ENCODE peak calls at places on chromosomes 12 and 14, in six cellular contexts. L, R, Y, O, S and U are unnamed samples.

GRCh38 chr12:108447168-108447840 is 67.8 kb upstream of the FICD start:
- DNase-seq in L (peak), R (no peak), Y (no peak), O (no peak), S (no peak), U (no peak)

GRCh38 chr12:38664661-38665269 is 240.6 kb downstream of the CPNE8 start:
- DNase-seq in L (peak), R (no peak), Y (no peak), O (no peak), S (no peak), U (peak)

GRCh38 chr14:54213531-54213930 is 183.3 kb upstream of the CDKN3 start:
- DNase-seq in L (no peak), R (no peak), Y (no peak), O (no peak), S (no peak), U (no peak)

GRCh38 chr12:9869307-9870161 is at the start of gene CLEC2B:
- DNase-seq in L (peak), R (no peak), Y (peak), O (no peak), S (no peak), U (no peak)

GRCh38 chr14:84857571-84857970 is 672.4 kb upstream of the FLRT2 start:
- DNase-seq in L (no peak), R (no peak), Y (no peak), O (no peak), S (no peak), U (no peak)

GRCh38 chr14:55125403-55125802 is 3.6 kb upstream of the LGALS3 start:
- DNase-seq in L (no peak), R (no peak), Y (no peak), O (no peak), S (no peak), U (peak)

GRCh38 chr14:92154283-92154942 is 32.6 kb downstream of the CPSF2 start:
- DNase-seq in L (no peak), R (no peak), Y (peak), O (no peak), S (no peak), U (no peak)

GRCh38 chr14:60656755-60657608 is 7.7 kb upstream of the SIX1 start:
- DNase-seq in L (peak), R (no peak), Y (peak), O (peak), S (peak), U (peak)

GRCh38 chr12:12779529-12779928 is 5.9 kb upstream of the APOLD1 start:
- DNase-seq in L (peak), R (no peak), Y (peak), O (peak), S (no peak), U (no peak)

GRCh38 chr14:74904623-74905503 is 18.2 kb downstream of the RPS6KL1 start:
- DNase-seq in L (no peak), R (no peak), Y (no peak), O (no peak), S (no peak), U (no peak)

GRCh38 chr12:52971701-52972329 is 22.9 kb downstream of the KRT18 start:
- DNase-seq in L (peak), R (no peak), Y (peak), O (peak), S (peak), U (peak)

GRCh38 chr12:52977195-52977594 is 28.3 kb downstream of the KRT18 start:
- DNase-seq in L (no peak), R (no peak), Y (no peak), O (no peak), S (no peak), U (no peak)

GRCh38 chr12:52975204-52975603 is 26.3 kb downstream of the KRT18 start:
- DNase-seq in L (peak), R (no peak), Y (no peak), O (no peak), S (no peak), U (peak)

GRCh38 chr12:52976574-52977071 is 27.7 kb downstream of the KRT18 start:
- DNase-seq in L (peak), R (no peak), Y (peak), O (no peak), S (no peak), U (no peak)

GRCh38 chr12:52975820-52976573 is 27.1 kb downstream of the KRT18 start:
- DNase-seq in L (peak), R (no peak), Y (no peak), O (no peak), S (no peak), U (peak)
- TF ChIP-seq CTCF in L (peak), R (no peak), Y (no peak), O (peak), S (no peak), U (peak)

GRCh38 chr14:89215166-89215940 is 201.7 kb downstream of the FOXN3 start:
- DNase-seq in L (no peak), R (no peak), Y (no peak), O (no peak), S (no peak), U (no peak)
- H3K4me3 ChIP-seq in L (no peak), R (no peak), Y (no peak), O (no peak), S (no peak), U (no peak)

GRCh38 chr14:64158608-64159007 is 135.6 kb downstream of the ESR2 start:
- DNase-seq in L (no peak), R (no peak), Y (no peak), O (no peak), S (no peak), U (no peak)

GRCh38 chr14:64159588-64159987 is 134.6 kb downstream of the ESR2 start:
- DNase-seq in L (no peak), R (no peak), Y (no peak), O (no peak), S (no peak), U (no peak)
- TF ChIP-seq CTCF in L (peak), R (no peak), Y (peak), O (no peak), S (no peak), U (no peak)

GRCh38 chr14:88793259-88793625 is 489 bp upstream of the EML5 start:
- DNase-seq in L (no peak), R (peak), Y (no peak), O (no peak), S (no peak), U (peak)

GRCh38 chr14:88791629-88792571 is 853 bp downstream of the EML5 start:
- DNase-seq in L (no peak), R (peak), Y (no peak), O (peak), S (peak), U (peak)

GRCh38 chr14:88790501-88791251 is 2.1 kb downstream of the EML5 start:
- DNase-seq in L (no peak), R (no peak), Y (no peak), O (no peak), S (no peak), U (no peak)

GRCh38 chr14:88792572-88793258 is at the start of gene EML5:
- DNase-seq in L (peak), R (peak), Y (peak), O (peak), S (peak), U (peak)

DNA sequence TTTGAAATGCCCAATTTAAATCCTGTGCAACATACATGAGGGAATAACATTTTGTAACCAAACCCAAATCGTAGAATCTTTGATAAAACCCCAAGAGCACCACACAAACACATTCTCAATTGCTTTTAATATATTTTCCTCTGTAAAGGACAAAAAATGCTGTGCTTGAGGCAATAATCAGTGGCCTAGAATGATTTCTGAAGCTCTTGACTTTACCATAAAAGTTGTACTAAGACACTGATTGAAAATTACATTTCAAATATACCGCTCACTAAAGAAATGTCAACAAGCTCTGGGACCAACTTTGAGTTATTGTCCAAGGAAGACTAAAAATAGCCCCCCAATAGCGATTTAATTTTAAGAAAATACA is 1.5 kb downstream of the EML5 start:
- DNase-seq in L (no peak), R (no peak), Y (no peak), O (no peak), S (no peak), U (no peak)
- H3K4me3 ChIP-seq in L (no peak), R (no peak), Y (no peak), O (no peak), S (no peak), U (no peak)

DNA sequence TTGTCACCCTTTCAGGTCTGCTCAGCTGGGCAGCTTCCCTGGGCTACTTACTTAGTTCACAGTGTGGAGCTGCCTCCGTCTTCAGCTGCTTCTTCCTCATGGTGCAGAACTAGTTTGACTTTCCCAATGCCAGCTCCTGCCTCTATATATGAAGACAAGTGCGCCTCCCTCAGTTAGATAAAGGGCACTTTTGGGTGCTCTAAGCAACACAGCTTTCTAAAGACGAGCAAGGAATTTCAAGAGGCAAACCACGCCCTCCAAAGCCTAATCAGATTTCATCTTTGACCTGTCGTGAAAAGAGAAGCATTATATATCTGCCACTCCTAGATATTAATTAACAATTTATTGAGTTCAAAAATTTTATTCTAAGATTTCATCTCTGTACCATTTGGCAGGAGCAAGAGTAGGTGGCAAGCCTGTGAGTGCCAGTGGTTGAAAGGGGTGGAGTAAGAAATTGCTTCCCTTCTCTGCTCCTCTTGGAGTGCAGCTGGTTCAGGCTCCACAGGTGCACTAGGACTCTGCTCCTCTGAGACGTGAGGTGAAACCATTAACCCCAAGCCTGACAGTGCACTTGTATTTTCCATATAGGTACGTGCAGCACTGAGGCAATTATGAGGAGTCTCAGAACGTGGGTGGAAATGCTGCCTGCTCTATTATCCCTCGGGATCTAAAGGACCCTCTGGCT is 2.1 kb upstream of the SLC11A2 start:
- DNase-seq in L (peak), R (no peak), Y (peak), O (peak), S (no peak), U (peak)
- TF ChIP-seq CTCF in L (peak), R (no peak), Y (peak), O (peak), S (peak), U (peak)